ENCODE peak calls at places on chromosome 11, in nine cellular contexts. One of them, this sample, is unnamed.

GRCh38 chr11:2574553-2575535 is 125.0 kb downstream of the KCNQ1OT1 start:
- DNase-seq in fibroblast of lung: no peak
- DNase-seq in body of pancreas: peak; percentile 13
- DNase-seq in PC-3: no peak
- DNase-seq in pancreas: no peak
- DNase-seq in tibial artery: peak; percentile 17
- DNase-seq in kidney epithelial cell: no peak
- DNase-seq in right atrium auricular region: no peak
- DNase-seq in neural progenitor cell: no peak
- DNase-seq in this sample: peak; percentile 34

GRCh38 chr11:28703371-28703770 is 595.2 kb downstream of the METTL15 start:
- DNase-seq in fibroblast of lung: no peak
- DNase-seq in body of pancreas: no peak
- DNase-seq in PC-3: no peak
- DNase-seq in pancreas: no peak
- DNase-seq in tibial artery: no peak
- DNase-seq in kidney epithelial cell: no peak
- DNase-seq in right atrium auricular region: no peak
- DNase-seq in neural progenitor cell: no peak
- DNase-seq in this sample: no peak

GRCh38 chr11:17010851-17011420 is 3.3 kb downstream of the PLEKHA7 start:
- DNase-seq in fibroblast of lung: no peak
- DNase-seq in body of pancreas: no peak
- DNase-seq in PC-3: no peak
- DNase-seq in pancreas: no peak
- DNase-seq in tibial artery: no peak
- DNase-seq in kidney epithelial cell: no peak
- DNase-seq in right atrium auricular region: no peak
- DNase-seq in neural progenitor cell: no peak
- DNase-seq in this sample: no peak

GRCh38 chr11:59767212-59767611 is 12.0 kb downstream of the STX3 start:
- DNase-seq in fibroblast of lung: no peak
- DNase-seq in body of pancreas: no peak
- DNase-seq in PC-3: no peak
- DNase-seq in pancreas: no peak
- DNase-seq in tibial artery: no peak
- DNase-seq in kidney epithelial cell: no peak
- DNase-seq in right atrium auricular region: no peak
- DNase-seq in neural progenitor cell: no peak
- DNase-seq in this sample: no peak

GRCh38 chr11:1108246-1108900 is 33.7 kb downstream of the MUC2 start:
- DNase-seq in fibroblast of lung: no peak
- DNase-seq in body of pancreas: no peak
- DNase-seq in PC-3: no peak
- DNase-seq in pancreas: no peak
- DNase-seq in tibial artery: no peak
- DNase-seq in kidney epithelial cell: no peak
- DNase-seq in right atrium auricular region: no peak
- DNase-seq in neural progenitor cell: no peak
- DNase-seq in this sample: no peak

GRCh38 chr11:108938604-108939003 is 273.7 kb downstream of the DDX10 start:
- DNase-seq in fibroblast of lung: no peak
- DNase-seq in body of pancreas: no peak
- DNase-seq in PC-3: no peak
- DNase-seq in pancreas: no peak
- DNase-seq in tibial artery: no peak
- DNase-seq in kidney epithelial cell: no peak
- DNase-seq in right atrium auricular region: no peak
- DNase-seq in neural progenitor cell: no peak
- DNase-seq in this sample: no peak

GRCh38 chr11:36431429-36432092 is 78.5 kb downstream of the TRAF6 start:
- DNase-seq in fibroblast of lung: peak; percentile 95
- DNase-seq in body of pancreas: no peak
- DNase-seq in PC-3: peak; percentile 87
- DNase-seq in pancreas: no peak
- DNase-seq in tibial artery: peak; percentile 32
- DNase-seq in kidney epithelial cell: peak; percentile 93
- DNase-seq in right atrium auricular region: peak; percentile 87
- DNase-seq in neural progenitor cell: peak; percentile 10
- DNase-seq in this sample: peak; percentile 57

GRCh38 chr11:6476571-6476970 is 2.8 kb upstream of the TRIM3 start:
- DNase-seq in fibroblast of lung: no peak
- DNase-seq in body of pancreas: no peak
- DNase-seq in PC-3: no peak
- DNase-seq in pancreas: no peak
- DNase-seq in tibial artery: no peak
- DNase-seq in kidney epithelial cell: no peak
- DNase-seq in right atrium auricular region: no peak
- DNase-seq in neural progenitor cell: no peak
- DNase-seq in this sample: no peak

GRCh38 chr11:66814678-66815077 is 28.6 kb upstream of the RCE1 start:
- DNase-seq in fibroblast of lung: no peak
- DNase-seq in body of pancreas: no peak
- DNase-seq in PC-3: peak; percentile 63
- DNase-seq in pancreas: no peak
- DNase-seq in tibial artery: no peak
- DNase-seq in kidney epithelial cell: no peak
- DNase-seq in right atrium auricular region: no peak
- DNase-seq in neural progenitor cell: no peak
- DNase-seq in this sample: no peak

DNA sequence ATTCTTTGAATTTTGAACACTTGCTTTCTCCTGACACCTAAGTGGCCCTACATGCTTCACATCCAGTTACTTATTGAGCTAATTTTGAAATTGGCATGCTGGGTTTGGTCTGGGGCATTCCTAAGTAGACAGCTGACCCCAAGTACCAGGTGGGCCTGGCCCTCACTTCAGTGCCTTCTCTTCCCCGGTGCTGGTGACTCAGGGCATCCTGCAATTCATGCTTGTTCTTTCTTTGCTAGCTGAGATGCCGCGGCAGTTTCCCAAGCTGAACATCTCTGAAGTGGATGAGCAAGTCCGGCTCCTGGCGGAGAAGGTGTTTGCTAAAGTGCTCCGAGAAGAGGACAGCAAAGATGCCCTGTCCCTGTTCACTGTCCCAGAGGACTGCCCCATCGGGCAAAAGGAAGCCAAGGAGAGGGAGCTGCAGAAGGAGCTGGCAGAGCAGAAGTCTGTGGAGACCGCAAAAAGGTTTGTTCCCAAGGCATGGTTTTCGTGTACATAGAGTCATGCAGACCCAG is 6.3 kb downstream of the AMPD3 start:
- DNase-seq in fibroblast of lung: no peak
- DNase-seq in body of pancreas: no peak
- DNase-seq in PC-3: no peak
- DNase-seq in pancreas: no peak
- DNase-seq in tibial artery: no peak
- DNase-seq in kidney epithelial cell: no peak
- DNase-seq in right atrium auricular region: no peak
- DNase-seq in neural progenitor cell: no peak
- DNase-seq in this sample: no peak
- H3K36me3 ChIP-seq in fibroblast of lung: peaks cover 3% of the 10 kb centered on the region
- H3K36me3 ChIP-seq in body of pancreas: no peaks in the 10 kb centered on the region
- H3K36me3 ChIP-seq in PC-3: peaks cover 34% of the 10 kb centered on the region
- H3K36me3 ChIP-seq in pancreas: no peaks in the 10 kb centered on the region
- H3K36me3 ChIP-seq in tibial artery: no peaks in the 10 kb centered on the region
- H3K36me3 ChIP-seq in kidney epithelial cell: peaks cover 2% of the 10 kb centered on the region
- H3K36me3 ChIP-seq in right atrium auricular region: no peaks in the 10 kb centered on the region
- H3K36me3 ChIP-seq in neural progenitor cell: no peaks in the 10 kb centered on the region
- H3K36me3 ChIP-seq in this sample: peaks cover 20% of the 10 kb centered on the region

GRCh38 chr11:102283088-102283487 is 34.2 kb upstream of the BIRC3 start:
- DNase-seq in fibroblast of lung: no peak
- DNase-seq in body of pancreas: no peak
- DNase-seq in PC-3: no peak
- DNase-seq in pancreas: no peak
- DNase-seq in tibial artery: no peak
- DNase-seq in kidney epithelial cell: no peak
- DNase-seq in right atrium auricular region: no peak
- DNase-seq in neural progenitor cell: no peak
- DNase-seq in this sample: no peak
- H3K36me3 ChIP-seq in fibroblast of lung: no peaks in the 10 kb centered on the region
- H3K36me3 ChIP-seq in body of pancreas: no peaks in the 10 kb centered on the region
- H3K36me3 ChIP-seq in PC-3: no peaks in the 10 kb centered on the region
- H3K36me3 ChIP-seq in pancreas: no peaks in the 10 kb centered on the region
- H3K36me3 ChIP-seq in tibial artery: no peaks in the 10 kb centered on the region
- H3K36me3 ChIP-seq in kidney epithelial cell: no peaks in the 10 kb centered on the region
- H3K36me3 ChIP-seq in right atrium auricular region: no peaks in the 10 kb centered on the region
- H3K36me3 ChIP-seq in neural progenitor cell: no peaks in the 10 kb centered on the region
- H3K36me3 ChIP-seq in this sample: no peaks in the 10 kb centered on the region

GRCh38 chr11:18498039-18498438 is 28.7 kb downstream of the TSG101 start:
- DNase-seq in fibroblast of lung: no peak
- DNase-seq in body of pancreas: no peak
- DNase-seq in PC-3: no peak
- DNase-seq in pancreas: no peak
- DNase-seq in tibial artery: no peak
- DNase-seq in kidney epithelial cell: no peak
- DNase-seq in right atrium auricular region: no peak
- DNase-seq in neural progenitor cell: no peak
- DNase-seq in this sample: no peak
- H3K36me3 ChIP-seq in fibroblast of lung: peaks cover 8% of the 10 kb centered on the region
- H3K36me3 ChIP-seq in body of pancreas: no peaks in the 10 kb centered on the region
- H3K36me3 ChIP-seq in PC-3: peaks cover 18% of the 10 kb centered on the region
- H3K36me3 ChIP-seq in pancreas: peaks cover 30% of the 10 kb centered on the region
- H3K36me3 ChIP-seq in tibial artery: peaks cover 63% of the 10 kb centered on the region
- H3K36me3 ChIP-seq in kidney epithelial cell: peaks cover 1% of the 10 kb centered on the region
- H3K36me3 ChIP-seq in right atrium auricular region: peaks cover 62% of the 10 kb centered on the region
- H3K36me3 ChIP-seq in neural progenitor cell: peaks cover 20% of the 10 kb centered on the region
- H3K36me3 ChIP-seq in this sample: no peaks in the 10 kb centered on the region

DNA sequence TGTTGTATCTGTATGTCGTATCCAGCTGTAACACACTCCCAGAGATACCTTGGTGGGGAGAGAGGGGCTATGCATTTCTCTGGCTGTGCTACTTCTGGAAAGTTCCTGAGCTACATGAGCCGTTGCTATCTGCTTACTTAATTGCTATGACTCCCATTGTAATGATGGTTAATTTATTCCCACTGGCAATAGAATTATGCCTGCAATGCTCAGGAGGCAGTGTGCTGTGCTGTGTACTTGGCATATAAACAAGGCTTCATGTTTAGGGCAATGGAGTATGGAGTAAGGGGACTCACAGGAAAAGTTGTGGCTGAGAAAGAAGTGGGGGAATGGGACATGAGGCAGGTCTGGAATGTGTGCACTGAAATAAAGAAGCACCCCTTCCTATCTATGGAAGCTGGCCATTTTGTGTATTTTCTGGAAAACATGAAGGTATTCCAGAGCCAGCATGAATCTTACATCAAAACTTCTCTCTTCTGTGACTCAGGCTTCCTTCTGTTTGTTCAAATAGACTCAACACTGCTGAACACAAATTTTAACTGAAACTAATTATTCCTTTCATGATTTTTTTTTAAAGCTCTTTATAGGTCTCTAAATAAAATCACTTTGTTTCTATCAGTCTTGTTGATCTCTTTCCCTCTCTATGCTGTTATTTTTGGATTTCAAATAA is 40.6 kb downstream of the CD44 start:
- DNase-seq in fibroblast of lung: no peak
- DNase-seq in body of pancreas: no peak
- DNase-seq in PC-3: peak; percentile 39
- DNase-seq in pancreas: no peak
- DNase-seq in tibial artery: no peak
- DNase-seq in kidney epithelial cell: no peak
- DNase-seq in right atrium auricular region: no peak
- DNase-seq in neural progenitor cell: no peak
- DNase-seq in this sample: no peak
- H3K36me3 ChIP-seq in fibroblast of lung: peaks cover 30% of the 10 kb centered on the region
- H3K36me3 ChIP-seq in body of pancreas: peaks cover 4% of the 10 kb centered on the region
- H3K36me3 ChIP-seq in PC-3: peaks cover 72% of the 10 kb centered on the region
- H3K36me3 ChIP-seq in pancreas: peaks cover 32% of the 10 kb centered on the region
- H3K36me3 ChIP-seq in tibial artery: peaks cover 34% of the 10 kb centered on the region
- H3K36me3 ChIP-seq in kidney epithelial cell: peaks cover 2% of the 10 kb centered on the region
- H3K36me3 ChIP-seq in right atrium auricular region: peaks cover 22% of the 10 kb centered on the region
- H3K36me3 ChIP-seq in neural progenitor cell: no peaks in the 10 kb centered on the region
- H3K36me3 ChIP-seq in this sample: peaks cover 14% of the 10 kb centered on the region

DNA sequence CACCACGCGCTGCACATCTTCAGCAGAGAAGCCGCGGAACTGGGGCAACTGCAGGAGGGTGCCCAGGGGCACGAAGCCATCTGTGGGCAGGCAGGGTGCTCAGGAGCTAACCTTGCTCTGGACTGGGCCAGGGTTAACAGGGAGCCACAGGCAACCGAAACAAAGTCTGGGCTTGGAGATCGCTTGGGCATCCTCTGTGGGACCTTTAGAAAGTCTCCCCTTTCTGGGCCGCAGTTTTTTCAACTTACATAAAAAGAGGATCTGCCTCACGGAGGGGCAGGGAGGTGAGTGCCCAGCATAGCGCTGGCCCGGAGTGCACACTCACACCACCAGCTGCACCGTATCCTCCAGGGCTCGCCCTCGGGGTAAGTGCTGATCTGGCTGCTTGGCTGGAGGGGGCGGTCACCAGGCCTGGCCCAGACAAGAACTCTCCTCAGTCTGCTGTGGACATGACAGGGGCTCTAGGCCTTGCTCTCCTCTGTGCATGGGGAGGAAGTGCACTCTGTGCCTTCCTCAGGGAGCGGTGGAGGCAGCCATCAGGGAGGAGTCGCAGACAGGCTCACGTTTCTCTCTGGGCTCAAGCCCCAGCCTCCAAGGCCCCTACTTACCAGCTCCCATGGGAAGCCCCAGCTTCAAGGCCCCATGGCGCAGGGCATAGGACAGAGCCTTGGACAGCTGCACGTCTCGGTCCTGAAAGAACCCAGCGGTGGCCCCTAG is 937 bp downstream of the TRPT1 start:
- DNase-seq in fibroblast of lung: no peak
- DNase-seq in body of pancreas: no peak
- DNase-seq in PC-3: no peak
- DNase-seq in pancreas: no peak
- DNase-seq in tibial artery: peak; percentile 18
- DNase-seq in kidney epithelial cell: no peak
- DNase-seq in right atrium auricular region: no peak
- DNase-seq in neural progenitor cell: peak; percentile 51
- DNase-seq in this sample: no peak
- H3K36me3 ChIP-seq in fibroblast of lung: peaks cover 14% of the 10 kb centered on the region
- H3K36me3 ChIP-seq in body of pancreas: no peaks in the 10 kb centered on the region
- H3K36me3 ChIP-seq in PC-3: peaks cover 3% of the 10 kb centered on the region
- H3K36me3 ChIP-seq in pancreas: no peaks in the 10 kb centered on the region
- H3K36me3 ChIP-seq in tibial artery: peaks cover 8% of the 10 kb centered on the region
- H3K36me3 ChIP-seq in kidney epithelial cell: peaks cover 1% of the 10 kb centered on the region
- H3K36me3 ChIP-seq in right atrium auricular region: peaks cover 16% of the 10 kb centered on the region
- H3K36me3 ChIP-seq in neural progenitor cell: no peaks in the 10 kb centered on the region
- H3K36me3 ChIP-seq in this sample: no peaks in the 10 kb centered on the region

This sample was measured in transverse colon.